ENCODE peak calls at places on chromosomes 16 and 17, in five cellular contexts. C, S, I, E and V are unnamed samples.

GRCh38 chr16:72536673-72537435 is 364.9 kb upstream of the PMFBP1 start:
- DNase-seq in C (no peak), S (no peak), I (no peak), E (no peak), V (no peak)

GRCh38 chr17:82871056-82871775 is 31.4 kb upstream of the ZNF750 start:
- DNase-seq in C (no peak), S (no peak), I (no peak), E (no peak), V (no peak)

GRCh38 chr17:48869821-48870318 is 22.7 kb upstream of the ATP5MC1 start:
- DNase-seq in C (no peak), S (no peak), I (no peak), E (no peak), V (no peak)

GRCh38 chr16:14354561-14355351 is 275.3 kb downstream of the PARN start:
- DNase-seq in C (no peak), S (no peak), I (no peak), E (no peak), V (no peak)

GRCh38 chr17:48542114-48542955 is 2.6 kb downstream of the HOXB2 start:
- DNase-seq in C (no peak), S (no peak), I (no peak), E (no peak), V (no peak)

GRCh38 chr16:11354733-11355574 is 9.7 kb downstream of the RMI2 start:
- DNase-seq in C (no peak), S (no peak), I (peak; percentile 79), E (no peak), V (no peak)

GRCh38 chr17:42682400-42683384 is at the start of gene CNTNAP1:
- DNase-seq in C (no peak), S (peak; percentile 34), I (peak; percentile 30), E (no peak), V (peak; percentile 53)

GRCh38 chr16:85206472-85207356 is 94.4 kb upstream of the CIBAR2 start:
- DNase-seq in C (no peak), S (no peak), I (no peak), E (no peak), V (no peak)

GRCh38 chr17:83196973-83197880 is 117.8 kb downstream of the METRNL start:
- DNase-seq in C (no peak), S (no peak), I (no peak), E (no peak), V (no peak)

GRCh38 chr16:1046271-1046955 is 26.1 kb upstream of the SSTR5 start:
- DNase-seq in C (no peak), S (no peak), I (no peak), E (no peak), V (no peak)

GRCh38 chr17:61511480-61512182 is 59.4 kb downstream of the TBX4 start:
- DNase-seq in C (no peak), S (no peak), I (no peak), E (no peak), V (no peak)

GRCh38 chr16:24815052-24815451 is 30.7 kb upstream of the SLC5A11 start:
- DNase-seq in C (no peak), S (no peak), I (no peak), E (no peak), V (no peak)

GRCh38 chr17:15306406-15306970 is 34.9 kb downstream of the TEKT3 start:
- DNase-seq in C (no peak), S (no peak), I (no peak), E (no peak), V (no peak)

GRCh38 chr16:89455178-89455577 is 35.2 kb downstream of the ANKRD11 start:
- DNase-seq in C (no peak), S (no peak), I (no peak), E (no peak), V (no peak)

GRCh38 chr17:65750678-65751077 is 189.2 kb upstream of the AXIN2 start:
- DNase-seq in C (no peak), S (no peak), I (peak; percentile 53), E (peak; percentile 12), V (no peak)

GRCh38 chr17:5665164-5665563 is 80.9 kb upstream of the NLRP1 start:
- DNase-seq in C (no peak), S (no peak), I (no peak), E (no peak), V (no peak)

GRCh38 chr17:30251931-30252330 is 16.4 kb upstream of the SLC6A4 start:
- DNase-seq in C (no peak), S (no peak), I (no peak), E (no peak), V (no peak)

GRCh38 chr17:53454337-53454736 is 368.4 kb upstream of the KIF2B start:
- DNase-seq in C (no peak), S (no peak), I (no peak), E (no peak), V (no peak)

GRCh38 chr16:27446721-27447120 is 44.7 kb downstream of the IL21R start:
- DNase-seq in C (no peak), S (no peak), I (peak; percentile 86), E (no peak), V (no peak)

GRCh38 chr16:85733155-85733838 is 17.6 kb downstream of the C16orf74 start:
- DNase-seq in C (no peak), S (no peak), I (no peak), E (no peak), V (no peak)

GRCh38 chr17:7293821-7294613 is 422 bp downstream of the YBX2 start:
- DNase-seq in C (peak; percentile 39), S (peak; percentile 62), I (peak; percentile 32), E (no peak), V (peak; percentile 36)

GRCh38 chr17:77746391-77746790 is 212.1 kb upstream of the TNRC6C start:
- DNase-seq in C (no peak), S (no peak), I (no peak), E (no peak), V (no peak)

GRCh38 chr17:80773243-80773991 is 218.2 kb upstream of the CHMP6 start:
- DNase-seq in C (no peak), S (no peak), I (no peak), E (no peak), V (no peak)
- TF ChIP-seq CTCF in C (no peak), S (no peak), I (no peak), E (no peak), V (no peak)

GRCh38 chr17:47277921-47278320 is 24.3 kb downstream of the ITGB3 start:
- DNase-seq in C (no peak), S (no peak), I (no peak), E (no peak), V (no peak)

GRCh38 chr17:47281246-47281645 is 27.6 kb downstream of the ITGB3 start:
- DNase-seq in C (no peak), S (no peak), I (no peak), E (no peak), V (no peak)

GRCh38 chr17:47278561-47278960 is 24.9 kb downstream of the ITGB3 start:
- DNase-seq in C (no peak), S (no peak), I (no peak), E (no peak), V (no peak)

GRCh38 chr17:47280072-47280811 is 26.6 kb downstream of the ITGB3 start:
- DNase-seq in C (no peak), S (no peak), I (no peak), E (no peak), V (no peak)

GRCh38 chr17:47279062-47279801 is 25.6 kb downstream of the ITGB3 start:
- DNase-seq in C (no peak), S (peak; percentile 52), I (no peak), E (no peak), V (no peak)
- TF ChIP-seq CTCF in C (no peak), S (no peak), I (no peak), E (no peak), V (no peak)

DNA sequence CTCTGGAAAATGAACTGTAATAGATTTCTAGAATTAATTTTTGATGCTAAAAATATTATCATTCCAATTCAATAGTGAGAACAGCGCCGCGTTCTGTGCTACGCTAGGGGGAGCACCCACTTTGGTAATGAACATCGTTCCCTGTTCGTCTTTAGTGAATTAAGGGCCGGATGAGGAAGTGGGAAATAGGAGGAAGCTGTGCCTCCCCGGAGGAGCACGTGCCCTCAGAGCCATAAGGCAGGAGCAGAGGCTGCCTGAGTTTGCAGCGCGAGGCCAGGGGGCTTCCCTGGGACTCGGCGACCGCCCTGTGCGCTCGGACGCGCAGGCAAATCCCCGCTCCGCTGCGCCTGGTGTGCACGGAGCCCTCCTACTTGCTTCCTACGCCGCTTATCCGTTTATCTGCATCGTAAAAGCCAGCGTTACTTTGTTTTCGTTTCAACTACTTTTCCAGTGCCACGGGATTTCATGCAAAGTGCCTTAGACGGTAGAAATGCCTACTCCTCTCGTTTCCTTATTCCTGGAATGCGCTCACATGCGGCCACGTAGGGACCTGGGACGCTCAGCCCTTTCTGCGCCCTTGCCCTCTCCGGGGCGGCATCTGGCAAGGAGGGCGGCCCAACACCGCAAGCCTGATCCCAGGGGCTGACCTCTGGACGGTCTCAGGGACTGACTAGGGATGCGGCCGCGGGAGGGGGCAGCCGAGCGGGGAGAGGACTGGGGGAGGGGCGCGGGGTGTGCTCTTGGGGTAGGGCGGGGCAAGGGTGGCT is 76.4 kb downstream of the KCNJ12 start:
- DNase-seq in C (no peak), S (peak; percentile 23), I (peak; percentile 42), E (no peak), V (peak; percentile 45)
- TF ChIP-seq CTCF in C (peak; percentile 71), S (peak; percentile 50), I (peak; percentile 62), E (peak; percentile 74), V (peak; percentile 62)

GRCh38 chr16:3122926-3123570 is 10.7 kb downstream of the ZNF205 start:
- DNase-seq in C (no peak), S (no peak), I (no peak), E (no peak), V (no peak)

GRCh38 chr16:3127745-3128144 is 7.1 kb upstream of the ZNF213 start:
- DNase-seq in C (no peak), S (no peak), I (no peak), E (no peak), V (no peak)

GRCh38 chr16:3121843-3122467 is 9.6 kb downstream of the ZNF205 start:
- DNase-seq in C (no peak), S (no peak), I (no peak), E (no peak), V (no peak)

GRCh38 chr16:3120435-3120834 is 8.0 kb downstream of the ZNF205 start:
- DNase-seq in C (no peak), S (no peak), I (no peak), E (no peak), V (no peak)

GRCh38 chr16:3123986-3124886 is 10.6 kb upstream of the ZNF213 start:
- DNase-seq in C (peak; percentile 91), S (peak; percentile 94), I (peak; percentile 97), E (peak; percentile 79), V (peak; percentile 98)
- TF ChIP-seq CTCF in C (peak; percentile 41), S (peak; percentile 57), I (no peak), E (no peak), V (no peak)

GRCh38 chr16:12392585-12393089 is 411.1 kb downstream of the CPPED1 start:
- DNase-seq in C (no peak), S (no peak), I (no peak), E (no peak), V (no peak)
- TF ChIP-seq CTCF in C (no peak), S (no peak), I (no peak), E (peak; percentile 4), V (no peak)

DNA sequence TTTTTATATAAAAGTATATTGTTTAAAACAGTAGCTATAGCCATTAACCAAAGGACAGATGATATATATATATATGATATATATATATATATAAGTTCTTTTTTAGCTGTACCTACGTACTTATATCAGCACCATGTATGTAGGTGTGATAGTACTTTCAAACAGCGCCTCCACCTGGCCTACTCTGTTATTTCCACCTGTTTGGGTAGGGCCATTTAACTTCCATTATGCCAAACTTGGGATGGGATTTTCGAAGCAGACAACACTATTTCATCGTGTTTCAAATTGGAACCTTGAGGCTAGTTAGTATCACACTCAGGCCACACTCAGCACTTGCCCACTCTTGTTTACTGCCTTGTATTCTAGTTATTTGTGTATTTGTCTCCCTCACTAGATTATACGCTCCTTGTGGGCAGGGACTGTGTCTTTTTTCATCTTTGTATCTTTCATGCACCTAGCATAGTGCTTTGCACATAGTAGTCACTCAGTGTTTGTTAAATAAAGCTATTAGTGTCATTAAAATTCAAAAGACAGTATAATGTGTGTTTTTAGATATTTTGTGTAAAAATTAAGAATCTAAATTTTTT is 11.8 kb upstream of the CLTC start:
- DNase-seq in C (no peak), S (peak; percentile 36), I (peak; percentile 26), E (no peak), V (peak; percentile 18)
- TF ChIP-seq CTCF in C (peak; percentile 29), S (peak; percentile 18), I (peak; percentile 47), E (peak; percentile 28), V (peak; percentile 65)